ENCODE peak calls at places on chromosome 7, in seven cellular contexts. One of them, this sample, is unnamed. For H3K36me3 and H3K4me1, the result is how much of the 10 kb centered on the place peaks cover.

GRCh38 chr7:22561895-22562593 is 62.1 kb upstream of the STEAP1B start:
- DNase-seq in IMR-90: peak
- DNase-seq in mucosa of descending colon: no peak
- DNase-seq in right lobe of liver: no peak
- DNase-seq in mesenchymal stem cell: peak
- DNase-seq in endodermal cell: peak
- DNase-seq in lower lobe of right lung: no peak
- DNase-seq in this sample: peak

GRCh38 chr7:6436385-6436685 is 11.4 kb downstream of the DAGLB start:
- DNase-seq in IMR-90: no peak
- DNase-seq in mucosa of descending colon: no peak
- DNase-seq in right lobe of liver: no peak
- DNase-seq in mesenchymal stem cell: no peak
- DNase-seq in endodermal cell: no peak
- DNase-seq in lower lobe of right lung: no peak
- DNase-seq in this sample: no peak

GRCh38 chr7:101915000-101915399 is 97.6 kb downstream of the CUX1 start:
- DNase-seq in IMR-90: no peak
- DNase-seq in mucosa of descending colon: no peak
- DNase-seq in right lobe of liver: peak
- DNase-seq in mesenchymal stem cell: no peak
- DNase-seq in endodermal cell: no peak
- DNase-seq in lower lobe of right lung: no peak
- DNase-seq in this sample: no peak

GRCh38 chr7:92245487-92246362 is at the start of the genes ANKIB1 and KRIT1:
- DNase-seq in IMR-90: peak
- DNase-seq in mucosa of descending colon: peak
- DNase-seq in right lobe of liver: peak
- DNase-seq in mesenchymal stem cell: peak
- DNase-seq in endodermal cell: peak
- DNase-seq in lower lobe of right lung: peak
- DNase-seq in this sample: peak

GRCh38 chr7:117038408-117038807 is 85.1 kb downstream of the ST7 start:
- DNase-seq in IMR-90: no peak
- DNase-seq in mucosa of descending colon: no peak
- DNase-seq in right lobe of liver: no peak
- DNase-seq in mesenchymal stem cell: no peak
- DNase-seq in endodermal cell: no peak
- DNase-seq in lower lobe of right lung: no peak
- DNase-seq in this sample: no peak

GRCh38 chr7:131327049-131327625 is 539 bp upstream of the MKLN1 start:
- DNase-seq in IMR-90: peak
- DNase-seq in mucosa of descending colon: peak
- DNase-seq in right lobe of liver: no peak
- DNase-seq in mesenchymal stem cell: peak
- DNase-seq in endodermal cell: no peak
- DNase-seq in lower lobe of right lung: peak
- DNase-seq in this sample: peak

GRCh38 chr7:139680676-139681462 is 96.9 kb downstream of the HIPK2 start:
- DNase-seq in IMR-90: peak
- DNase-seq in mucosa of descending colon: no peak
- DNase-seq in right lobe of liver: no peak
- DNase-seq in mesenchymal stem cell: peak
- DNase-seq in endodermal cell: no peak
- DNase-seq in lower lobe of right lung: peak
- DNase-seq in this sample: peak

GRCh38 chr7:18993933-18994668 is 123.3 kb downstream of the TWIST1 start:
- DNase-seq in IMR-90: peak
- DNase-seq in mucosa of descending colon: no peak
- DNase-seq in right lobe of liver: no peak
- DNase-seq in mesenchymal stem cell: peak
- DNase-seq in endodermal cell: no peak
- DNase-seq in lower lobe of right lung: no peak
- DNase-seq in this sample: no peak

GRCh38 chr7:40437498-40437897 is 302.7 kb downstream of the SUGCT start:
- DNase-seq in IMR-90: peak
- DNase-seq in mucosa of descending colon: no peak
- DNase-seq in right lobe of liver: no peak
- DNase-seq in mesenchymal stem cell: peak
- DNase-seq in endodermal cell: no peak
- DNase-seq in lower lobe of right lung: no peak
- DNase-seq in this sample: peak

GRCh38 chr7:123410273-123410928 is 124.0 kb downstream of the IQUB start:
- DNase-seq in IMR-90: no peak
- DNase-seq in mucosa of descending colon: no peak
- DNase-seq in right lobe of liver: no peak
- DNase-seq in mesenchymal stem cell: peak
- DNase-seq in endodermal cell: no peak
- DNase-seq in lower lobe of right lung: no peak
- DNase-seq in this sample: peak

GRCh38 chr7:124152859-124153692 is 120.2 kb upstream of the TMEM229A start:
- DNase-seq in IMR-90: peak
- DNase-seq in mucosa of descending colon: peak
- DNase-seq in right lobe of liver: no peak
- DNase-seq in mesenchymal stem cell: peak
- DNase-seq in endodermal cell: peak
- DNase-seq in lower lobe of right lung: no peak
- DNase-seq in this sample: peak

GRCh38 chr7:139566075-139566474 is 42.6 kb downstream of the CLEC2L start:
- DNase-seq in IMR-90: no peak
- DNase-seq in mucosa of descending colon: no peak
- DNase-seq in right lobe of liver: no peak
- DNase-seq in mesenchymal stem cell: no peak
- DNase-seq in endodermal cell: peak
- DNase-seq in lower lobe of right lung: no peak
- DNase-seq in this sample: no peak

GRCh38 chr7:107330478-107330877 is 139.4 kb upstream of the GPR22 start:
- DNase-seq in IMR-90: no peak
- DNase-seq in mucosa of descending colon: no peak
- DNase-seq in right lobe of liver: no peak
- DNase-seq in mesenchymal stem cell: no peak
- DNase-seq in endodermal cell: no peak
- DNase-seq in lower lobe of right lung: no peak
- DNase-seq in this sample: no peak

GRCh38 chr7:85554294-85554877 is 367.5 kb upstream of the SEMA3D start:
- DNase-seq in IMR-90: peak
- DNase-seq in mucosa of descending colon: peak
- DNase-seq in right lobe of liver: no peak
- DNase-seq in mesenchymal stem cell: peak
- DNase-seq in endodermal cell: no peak
- DNase-seq in lower lobe of right lung: no peak
- DNase-seq in this sample: peak

GRCh38 chr7:19957664-19958063 is 184.2 kb upstream of the TMEM196 start:
- DNase-seq in IMR-90: no peak
- DNase-seq in mucosa of descending colon: no peak
- DNase-seq in right lobe of liver: no peak
- DNase-seq in mesenchymal stem cell: peak
- DNase-seq in endodermal cell: no peak
- DNase-seq in lower lobe of right lung: no peak
- DNase-seq in this sample: peak

GRCh38 chr7:12719141-12719919 is 31.9 kb downstream of the ARL4A start:
- DNase-seq in IMR-90: peak
- DNase-seq in mucosa of descending colon: no peak
- DNase-seq in right lobe of liver: no peak
- DNase-seq in mesenchymal stem cell: no peak
- DNase-seq in endodermal cell: no peak
- DNase-seq in lower lobe of right lung: no peak
- DNase-seq in this sample: peak

GRCh38 chr7:82762880-82763279 is 319.3 kb upstream of the CACNA2D1 start:
- DNase-seq in IMR-90: peak
- DNase-seq in mucosa of descending colon: no peak
- DNase-seq in right lobe of liver: no peak
- DNase-seq in mesenchymal stem cell: peak
- DNase-seq in endodermal cell: no peak
- DNase-seq in lower lobe of right lung: no peak
- DNase-seq in this sample: no peak

GRCh38 chr7:91659096-91659495 is 221.4 kb downstream of the MTERF1 start:
- DNase-seq in IMR-90: no peak
- DNase-seq in mucosa of descending colon: no peak
- DNase-seq in right lobe of liver: no peak
- DNase-seq in mesenchymal stem cell: no peak
- DNase-seq in endodermal cell: no peak
- DNase-seq in lower lobe of right lung: no peak
- DNase-seq in this sample: no peak

GRCh38 chr7:72213081-72213480 is 199.1 kb downstream of the CALN1 start:
- DNase-seq in IMR-90: no peak
- DNase-seq in mucosa of descending colon: no peak
- DNase-seq in right lobe of liver: no peak
- DNase-seq in mesenchymal stem cell: no peak
- DNase-seq in endodermal cell: no peak
- DNase-seq in lower lobe of right lung: no peak
- DNase-seq in this sample: no peak

DNA sequence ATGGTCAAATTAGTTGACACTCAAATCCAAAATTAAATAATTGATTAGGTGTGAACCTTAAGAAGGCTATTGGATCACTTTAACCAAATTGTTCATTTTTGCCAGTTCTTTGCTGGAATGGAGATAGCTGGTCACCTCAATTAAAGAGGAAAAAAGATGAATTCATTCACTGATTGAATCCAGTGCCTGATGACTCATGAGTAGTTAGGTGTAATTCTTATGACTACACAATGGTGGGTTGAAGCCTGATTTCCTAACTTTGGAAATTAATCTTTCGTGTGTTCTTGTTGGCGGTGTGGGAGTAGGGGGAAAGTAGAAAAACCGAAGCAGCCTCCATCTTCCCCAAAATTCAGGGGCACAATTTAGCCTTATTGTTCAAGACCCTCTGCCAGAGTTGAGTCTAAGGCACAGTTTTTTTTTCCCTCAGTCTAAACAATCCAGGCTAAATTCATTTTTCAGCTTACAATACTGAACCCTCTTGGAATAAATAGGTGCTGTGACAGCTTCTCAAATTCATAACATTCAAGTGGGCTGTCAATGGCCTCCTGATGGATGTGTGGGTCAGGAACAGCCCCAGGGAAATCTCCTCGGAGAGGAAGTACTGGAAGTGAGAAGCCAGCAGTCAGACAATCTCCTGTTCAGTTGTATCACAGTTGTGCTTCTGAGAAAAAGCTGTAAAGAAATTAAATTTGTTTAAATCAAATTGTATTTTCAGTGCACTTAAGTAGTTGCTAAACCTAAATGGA is 356.6 kb downstream of the BBS9 start:
- DNase-seq in IMR-90: peak
- DNase-seq in mucosa of descending colon: no peak
- DNase-seq in right lobe of liver: no peak
- DNase-seq in mesenchymal stem cell: peak
- DNase-seq in endodermal cell: no peak
- DNase-seq in lower lobe of right lung: no peak
- DNase-seq in this sample: no peak
- H3K36me3 ChIP-seq in IMR-90: under half
- H3K36me3 ChIP-seq in mucosa of descending colon: under half
- H3K36me3 ChIP-seq in right lobe of liver: under half
- H3K36me3 ChIP-seq in mesenchymal stem cell: under half
- H3K36me3 ChIP-seq in endodermal cell: under half
- H3K36me3 ChIP-seq in lower lobe of right lung: under half
- H3K36me3 ChIP-seq in this sample: under half

GRCh38 chr7:36784991-36785940 is 61.0 kb upstream of the AOAH start:
- DNase-seq in IMR-90: no peak
- DNase-seq in mucosa of descending colon: peak
- DNase-seq in right lobe of liver: peak
- DNase-seq in mesenchymal stem cell: no peak
- DNase-seq in endodermal cell: no peak
- DNase-seq in lower lobe of right lung: peak
- DNase-seq in this sample: no peak
- H3K4me1 ChIP-seq in IMR-90: under half
- H3K4me1 ChIP-seq in mucosa of descending colon: under half
- H3K4me1 ChIP-seq in right lobe of liver: under half
- H3K4me1 ChIP-seq in mesenchymal stem cell: under half
- H3K4me1 ChIP-seq in endodermal cell: under half
- H3K4me1 ChIP-seq in lower lobe of right lung: under half
- H3K4me1 ChIP-seq in this sample: under half

GRCh38 chr7:845091-845490 is 12.8 kb downstream of the SUN1 start:
- DNase-seq in IMR-90: no peak
- DNase-seq in mucosa of descending colon: no peak
- DNase-seq in right lobe of liver: no peak
- DNase-seq in mesenchymal stem cell: no peak
- DNase-seq in endodermal cell: no peak
- DNase-seq in lower lobe of right lung: no peak
- DNase-seq in this sample: no peak
- H3K36me3 ChIP-seq in IMR-90: under half
- H3K36me3 ChIP-seq in mucosa of descending colon: under half
- H3K36me3 ChIP-seq in right lobe of liver: under half
- H3K36me3 ChIP-seq in mesenchymal stem cell: half or more
- H3K36me3 ChIP-seq in endodermal cell: half or more
- H3K36me3 ChIP-seq in lower lobe of right lung: half or more
- H3K36me3 ChIP-seq in this sample: under half

DNA sequence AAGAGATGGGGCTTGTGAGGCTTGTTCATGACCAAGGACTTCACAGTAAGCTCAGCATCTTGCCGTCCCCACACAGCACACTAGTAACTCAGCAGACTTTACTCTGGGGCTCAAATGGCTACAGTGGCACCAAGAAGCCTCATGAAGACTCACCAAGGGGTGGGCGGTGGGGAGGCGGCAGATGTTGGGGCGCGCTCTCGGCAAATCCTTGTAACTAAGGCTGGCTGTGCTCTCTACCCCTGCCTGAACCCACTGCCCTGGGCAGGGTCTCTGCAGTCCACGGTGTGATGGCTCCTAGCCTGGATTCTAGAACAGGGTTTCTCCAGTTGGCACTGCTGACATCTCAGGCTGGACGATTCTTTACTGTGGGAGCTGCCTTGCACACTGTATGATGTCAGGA is 12.4 kb upstream of the SMARCD3 start:
- DNase-seq in IMR-90: no peak
- DNase-seq in mucosa of descending colon: no peak
- DNase-seq in right lobe of liver: no peak
- DNase-seq in mesenchymal stem cell: no peak
- DNase-seq in endodermal cell: no peak
- DNase-seq in lower lobe of right lung: no peak
- DNase-seq in this sample: no peak
- H3K4me1 ChIP-seq in IMR-90: under half
- H3K4me1 ChIP-seq in mucosa of descending colon: under half
- H3K4me1 ChIP-seq in right lobe of liver: under half
- H3K4me1 ChIP-seq in mesenchymal stem cell: under half
- H3K4me1 ChIP-seq in endodermal cell: under half
- H3K4me1 ChIP-seq in lower lobe of right lung: under half
- H3K4me1 ChIP-seq in this sample: under half

DNA sequence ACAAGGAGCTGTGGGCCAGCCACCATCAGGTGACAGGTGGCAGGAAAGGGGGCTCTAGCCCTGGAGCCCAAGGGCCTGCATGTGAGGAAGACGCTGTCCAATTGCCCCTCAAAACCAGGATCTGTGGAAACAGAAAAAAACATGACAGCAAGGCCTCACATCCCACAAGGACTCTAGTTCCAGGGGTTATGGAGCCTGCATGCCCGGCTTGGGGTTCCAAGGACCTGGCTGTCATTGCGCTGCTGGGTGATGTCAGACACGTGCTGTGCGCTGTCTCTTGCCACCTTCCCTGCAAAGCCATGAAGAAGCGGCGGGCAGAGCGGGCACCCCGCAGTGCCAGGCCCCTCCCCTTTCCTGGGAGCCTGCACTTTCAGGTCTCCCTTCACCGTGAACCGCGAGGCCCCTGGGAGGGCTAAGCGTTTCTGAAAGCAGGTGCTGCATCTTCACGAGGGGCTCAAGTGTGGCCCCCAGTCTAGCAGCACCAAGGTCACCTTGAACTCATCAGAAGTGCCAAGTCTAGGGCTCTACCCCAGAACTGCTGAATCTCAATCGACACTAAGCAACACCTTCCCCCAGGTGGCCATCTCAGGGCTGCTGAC is 15.1 kb upstream of the CRYGN start:
- DNase-seq in IMR-90: no peak
- DNase-seq in mucosa of descending colon: no peak
- DNase-seq in right lobe of liver: no peak
- DNase-seq in mesenchymal stem cell: no peak
- DNase-seq in endodermal cell: peak
- DNase-seq in lower lobe of right lung: no peak
- DNase-seq in this sample: no peak
- H3K36me3 ChIP-seq in IMR-90: under half
- H3K36me3 ChIP-seq in mucosa of descending colon: under half
- H3K36me3 ChIP-seq in right lobe of liver: under half
- H3K36me3 ChIP-seq in mesenchymal stem cell: under half
- H3K36me3 ChIP-seq in endodermal cell: under half
- H3K36me3 ChIP-seq in lower lobe of right lung: under half
- H3K36me3 ChIP-seq in this sample: under half